ENCODE peak calls at places on chromosomes 7 and 10, in five cellular contexts. I is colonic mucosa, T is adipocyte, J is suprapubic skin, P is tibial artery. O is an unnamed sample. For H3K4me1 and H3K27me3, the result is how much of the 10 kb centered on the place peaks cover.

GRCh38 chr10:50627896-50628295 is 4.1 kb upstream of the SGMS1 start:
- DNase-seq in I (no peak), T (no peak), J (no peak), P (no peak), O (no peak)

GRCh38 chr10:78432582-78432981 is 398.9 kb downstream of the RPS24 start:
- DNase-seq in I (no peak), T (peak), J (peak), P (peak), O (no peak)

GRCh38 chr7:157432957-157433576 is 96.3 kb downstream of the DNAJB6 start:
- DNase-seq in I (peak), T (peak), J (no peak), P (no peak), O (peak)

GRCh38 chr10:68406111-68406814 is 814 bp downstream of the RUFY2 start:
- DNase-seq in I (peak), T (peak), J (no peak), P (peak), O (peak)

GRCh38 chr7:36305648-36306047 is 84.0 kb upstream of the ANLN start:
- DNase-seq in I (no peak), T (no peak), J (peak), P (no peak), O (no peak)

GRCh38 chr10:5814110-5815107 is 1.2 kb upstream of the GDI2 start:
- DNase-seq in I (peak), T (peak), J (no peak), P (no peak), O (no peak)

GRCh38 chr7:96297873-96298272 is 24.0 kb downstream of the SLC25A13 start:
- DNase-seq in I (no peak), T (no peak), J (no peak), P (no peak), O (no peak)

GRCh38 chr7:74183653-74184450 is 9.7 kb downstream of the EIF4H start:
- DNase-seq in I (peak), T (no peak), J (no peak), P (no peak), O (no peak)

GRCh38 chr10:114541081-114541833 is 116.8 kb downstream of the ABLIM1 start:
- DNase-seq in I (peak), T (peak), J (peak), P (peak), O (peak)

GRCh38 chr10:43689955-43690771 is 41.5 kb upstream of the ZNF32 start:
- DNase-seq in I (peak), T (peak), J (peak), P (peak), O (peak)

GRCh38 chr7:50185951-50186697 is 93.1 kb upstream of the ZPBP start:
- DNase-seq in I (no peak), T (no peak), J (no peak), P (no peak), O (no peak)

GRCh38 chr10:80382989-80383388 is 25.4 kb upstream of the PRXL2A start:
- DNase-seq in I (peak), T (peak), J (no peak), P (no peak), O (peak)

GRCh38 chr7:149529136-149529718 is 31.6 kb upstream of the ZNF746 start:
- DNase-seq in I (no peak), T (peak), J (no peak), P (no peak), O (no peak)

GRCh38 chr10:79399242-79399831 is 46.1 kb downstream of the ZCCHC24 start:
- DNase-seq in I (peak), T (peak), J (peak), P (peak), O (peak)

GRCh38 chr10:74047304-74047703 is 49.4 kb downstream of the VCL start:
- DNase-seq in I (no peak), T (peak), J (no peak), P (no peak), O (no peak)

GRCh38 chr10:17452060-17452894 is 2.1 kb downstream of the ST8SIA6 start:
- DNase-seq in I (no peak), T (peak), J (no peak), P (no peak), O (no peak)

GRCh38 chr10:104197364-104197763 is 34.8 kb downstream of the CFAP43 start:
- DNase-seq in I (no peak), T (no peak), J (no peak), P (no peak), O (peak)

GRCh38 chr10:63375859-63376258 is 89.9 kb downstream of the JMJD1C start:
- DNase-seq in I (no peak), T (peak), J (no peak), P (no peak), O (no peak)

GRCh38 chr7:145105561-145105960 is 269.7 kb upstream of the TPK1 start:
- DNase-seq in I (no peak), T (no peak), J (no peak), P (no peak), O (no peak)

GRCh38 chr7:41886906-41887311 is 184.0 kb upstream of the INHBA start:
- DNase-seq in I (peak), T (peak), J (peak), P (peak), O (no peak)

GRCh38 chr10:89845541-89846275 is 144.3 kb downstream of the KIF20B start:
- DNase-seq in I (no peak), T (peak), J (no peak), P (no peak), O (no peak)

GRCh38 chr10:110499796-110500514 is 2.2 kb downstream of the DUSP5 start:
- DNase-seq in I (no peak), T (no peak), J (peak), P (no peak), O (no peak)

DNA sequence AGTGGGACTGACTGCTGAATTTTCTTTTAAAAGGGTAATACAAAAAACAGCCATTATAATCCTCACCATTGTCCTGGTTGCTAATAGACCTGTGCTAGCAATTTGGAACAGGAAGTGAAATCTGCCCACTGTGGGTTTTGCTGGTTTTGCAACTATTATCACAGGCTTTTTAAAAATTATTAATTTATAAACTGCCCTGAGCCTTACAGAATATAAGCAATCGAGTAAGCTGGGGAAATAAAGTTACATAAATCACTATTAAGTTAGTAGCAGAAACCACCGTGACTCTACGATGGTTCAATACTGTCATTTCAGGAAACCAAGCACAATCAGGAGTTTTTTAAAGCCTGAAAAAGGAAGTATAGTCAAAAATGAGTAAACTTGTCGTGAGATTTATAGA is 62.3 kb downstream of the TMEM26 start:
- DNase-seq in I (no peak), T (no peak), J (no peak), P (no peak), O (no peak)
- H3K4me1 ChIP-seq in I (under half), T (under half), J (under half), P (under half), O (under half)

GRCh38 chr7:156143683-156144082 is 331.4 kb upstream of the SHH start:
- DNase-seq in I (no peak), T (no peak), J (no peak), P (no peak), O (no peak)
- H3K27me3 ChIP-seq in I (under half), T (under half), J (under half), P (under half), O (under half)

GRCh38 chr7:140698477-140698876 is 2.0 kb downstream of the NDUFB2 start:
- DNase-seq in I (no peak), T (no peak), J (no peak), P (no peak), O (no peak)
- H3K4me3 ChIP-seq in I (no peak), T (peak), J (no peak), P (no peak), O (no peak)

GRCh38 chr10:75429159-75429827 is 2.1 kb upstream of the LRMDA start:
- DNase-seq in I (no peak), T (no peak), J (no peak), P (no peak), O (no peak)
- H3K4me1 ChIP-seq in I (under half), T (under half), J (half or more), P (under half), O (under half)

DNA sequence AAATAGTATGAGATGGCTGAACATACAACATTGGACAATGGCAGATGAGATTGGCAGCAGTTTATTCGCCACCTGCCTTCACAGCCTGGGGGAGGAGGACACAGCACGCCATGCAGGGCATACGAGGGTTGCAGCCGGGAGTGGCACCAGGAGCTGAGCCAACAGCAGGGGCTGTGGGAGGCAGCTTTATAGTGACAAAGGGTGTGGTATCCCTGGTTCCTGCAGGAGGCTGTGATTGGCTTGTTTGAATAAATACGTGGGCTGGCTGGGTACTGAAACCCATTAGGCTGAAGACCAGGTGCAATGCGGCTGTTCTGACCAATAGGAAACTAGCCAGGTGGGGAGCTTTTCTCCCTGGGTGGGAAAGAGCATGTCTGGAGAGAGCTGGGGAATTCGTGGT is 68.9 kb upstream of the LEP start:
- DNase-seq in I (no peak), T (no peak), J (no peak), P (no peak), O (peak)
- H3K27me3 ChIP-seq in I (under half), T (half or more), J (half or more), P (half or more), O (under half)

GRCh38 chr10:117240730-117241529 is at the start of gene SLC18A2:
- DNase-seq in I (no peak), T (no peak), J (no peak), P (no peak), O (no peak)

GRCh38 chr10:117239031-117239430 is 1.9 kb upstream of the SLC18A2 start:
- DNase-seq in I (no peak), T (no peak), J (no peak), P (no peak), O (no peak)

GRCh38 chr10:117242463-117242832 is 1.5 kb downstream of the SLC18A2 start:
- DNase-seq in I (no peak), T (no peak), J (no peak), P (no peak), O (no peak)

GRCh38 chr10:117240105-117240729 is 697 bp upstream of the SLC18A2 start:
- DNase-seq in I (no peak), T (no peak), J (no peak), P (no peak), O (no peak)

DNA sequence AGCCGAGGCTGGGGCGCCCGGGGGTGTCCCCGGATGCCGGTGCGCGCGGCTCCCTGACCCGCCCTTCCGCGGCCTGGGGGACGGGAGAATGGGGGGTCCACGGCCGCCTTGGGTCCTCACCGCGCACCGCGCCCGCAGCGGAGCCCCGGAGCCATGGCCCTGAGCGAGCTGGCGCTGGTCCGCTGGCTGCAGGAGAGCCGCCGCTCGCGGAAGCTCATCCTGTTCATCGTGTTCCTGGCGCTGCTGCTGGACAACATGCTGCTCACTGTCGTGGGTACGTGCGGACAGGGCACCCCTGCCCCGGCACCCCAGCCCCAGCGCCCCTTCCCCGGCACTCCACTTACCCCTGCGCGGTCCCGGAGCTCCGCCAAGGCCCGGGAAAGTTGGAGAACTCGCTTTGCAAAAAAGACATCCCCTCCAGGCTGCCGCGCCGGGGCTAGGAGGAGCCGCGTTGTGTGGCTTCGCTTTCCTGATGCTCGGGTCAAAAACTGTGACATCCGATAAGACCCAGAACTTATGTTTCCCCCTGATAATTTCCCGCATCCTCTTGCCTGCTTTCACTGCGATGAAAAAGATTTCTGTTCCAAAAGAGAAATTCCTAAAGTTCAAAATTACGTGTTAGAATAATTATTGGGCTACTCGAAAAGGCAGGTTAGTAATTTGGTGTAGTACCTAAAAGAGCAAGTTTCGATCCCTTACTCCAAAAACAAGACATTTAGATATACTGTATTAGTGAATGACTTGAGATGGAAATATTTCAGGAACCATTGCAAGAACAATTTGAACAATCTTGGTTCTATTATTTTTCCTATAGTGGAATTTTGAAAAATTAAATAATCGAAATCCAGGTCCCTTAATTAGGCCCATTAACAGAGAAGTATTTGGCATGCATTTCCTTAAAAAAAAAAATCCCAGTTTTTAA is 888 bp downstream of the SLC18A2 start:
- DNase-seq in I (no peak), T (peak), J (no peak), P (no peak), O (no peak)
- H3K4me3 ChIP-seq in I (no peak), T (no peak), J (peak), P (no peak), O (no peak)

GRCh38 chr7:129073204-129073603 is 18.3 kb upstream of the TNPO3 start:
- DNase-seq in I (no peak), T (no peak), J (no peak), P (no peak), O (no peak)
- H3K4me1 ChIP-seq in I (under half), T (under half), J (under half), P (under half), O (under half)

DNA sequence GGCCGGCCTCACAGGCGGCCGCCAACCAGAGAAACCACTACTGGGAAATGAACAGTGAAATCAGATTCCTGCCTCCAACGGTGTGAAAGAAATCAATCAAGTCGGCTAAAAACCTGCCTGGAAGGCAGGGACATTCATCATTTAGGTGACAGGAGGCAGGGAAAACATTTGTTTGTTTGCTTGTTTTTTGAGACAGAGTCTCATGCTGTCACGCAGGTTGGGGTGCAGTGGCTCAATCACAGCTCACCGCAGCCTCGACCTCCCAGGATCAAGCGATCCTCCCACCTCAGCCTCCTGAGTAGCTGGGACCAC is 30.5 kb downstream of the AP5Z1 start:
- DNase-seq in I (no peak), T (no peak), J (no peak), P (no peak), O (no peak)
- H3K27me3 ChIP-seq in I (under half), T (under half), J (under half), P (under half), O (under half)

GRCh38 chr10:28664369-28664740 is 13.0 kb upstream of the BAMBI start:
- DNase-seq in I (no peak), T (peak), J (no peak), P (peak), O (no peak)

GRCh38 chr10:28674782-28675181 is 2.5 kb upstream of the BAMBI start:
- DNase-seq in I (no peak), T (no peak), J (no peak), P (no peak), O (peak)

GRCh38 chr10:28668363-28669226 is 8.7 kb upstream of the BAMBI start:
- DNase-seq in I (peak), T (peak), J (peak), P (peak), O (no peak)

GRCh38 chr10:28666751-28667467 is 10.4 kb upstream of the BAMBI start:
- DNase-seq in I (no peak), T (no peak), J (no peak), P (no peak), O (no peak)

DNA sequence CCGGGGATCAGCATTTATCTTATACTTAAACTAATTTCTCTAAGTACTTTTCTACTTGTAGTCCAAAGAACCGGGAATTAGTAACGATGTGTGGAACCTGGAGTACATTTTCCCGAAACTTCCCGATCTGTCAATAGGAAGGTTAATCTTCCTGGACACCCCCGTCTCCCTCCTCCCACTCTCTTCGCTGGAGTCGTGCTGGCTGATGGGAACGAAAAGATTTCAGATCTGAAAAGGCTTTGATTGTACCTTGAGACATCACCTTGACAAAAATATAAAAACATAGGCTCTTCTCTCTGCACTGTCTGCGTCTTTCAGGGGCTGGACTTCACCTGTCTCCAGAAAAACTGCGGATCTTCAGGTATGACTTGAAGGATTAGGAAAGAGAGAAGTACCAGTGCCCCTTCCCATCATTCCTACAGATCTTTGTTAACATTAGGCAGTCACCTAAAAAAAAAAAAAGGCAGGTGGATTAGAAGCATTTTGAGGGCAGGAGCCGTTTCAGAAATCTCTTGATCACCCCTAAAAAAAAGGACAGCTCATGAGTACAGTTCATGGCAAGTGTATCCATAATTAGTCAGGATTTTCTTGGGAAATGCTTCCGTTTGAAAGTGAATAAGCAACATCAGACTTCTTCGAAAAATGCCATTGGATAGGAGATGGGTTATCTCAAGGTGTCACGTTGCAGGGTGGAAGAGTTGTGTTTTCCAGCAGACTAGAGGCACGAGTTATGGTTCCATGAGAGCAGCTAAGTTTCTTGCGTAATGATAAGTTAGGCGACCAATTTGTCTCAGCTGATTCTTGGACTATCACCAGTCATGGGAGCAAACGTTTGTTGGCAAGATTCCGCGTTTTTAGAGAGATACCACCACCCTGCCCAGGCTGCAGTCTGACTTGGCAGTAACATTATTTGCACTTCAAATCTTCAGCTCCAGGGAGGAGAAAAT is 7.8 kb upstream of the BAMBI start:
- DNase-seq in I (no peak), T (no peak), J (no peak), P (no peak), O (no peak)
- H3K4me3 ChIP-seq in I (no peak), T (peak), J (peak), P (peak), O (no peak)